ENCODE peak calls at places on chromosome 17, in five cellular contexts. C is K562, G is GM12878, A is HepG2, N is H1. P is an unnamed sample.

GRCh38 chr17:45777388-45777787 is 6.7 kb upstream of the CRHR1 start:
- DNase-seq in C (no peak), G (no peak), A (no peak), N (no peak), P (no peak)

GRCh38 chr17:79019631-79020584 is 4.1 kb upstream of the C1QTNF1 start:
- DNase-seq in C (peak), G (no peak), A (peak), N (no peak), P (peak)

GRCh38 chr17:82835766-82836512 is 3.9 kb downstream of the ZNF750 start:
- DNase-seq in C (no peak), G (no peak), A (no peak), N (no peak), P (no peak)

GRCh38 chr17:30782206-30782605 is 42.3 kb downstream of the CRLF3 start:
- DNase-seq in C (no peak), G (no peak), A (no peak), N (no peak), P (no peak)

GRCh38 chr17:34673516-34673915 is 94.1 kb downstream of the TMEM132E start:
- DNase-seq in C (no peak), G (no peak), A (no peak), N (no peak), P (no peak)

GRCh38 chr17:28518578-28518977 is 12.4 kb downstream of the FOXN1 start:
- DNase-seq in C (no peak), G (no peak), A (no peak), N (no peak), P (no peak)

GRCh38 chr17:71902931-71903506 is 217.8 kb upstream of the SOX9 start:
- DNase-seq in C (no peak), G (no peak), A (no peak), N (no peak), P (no peak)

GRCh38 chr17:15274017-15274416 is 8.9 kb upstream of the PMP22 start:
- DNase-seq in C (no peak), G (no peak), A (no peak), N (no peak), P (no peak)

GRCh38 chr17:2958706-2959222 is 104.6 kb downstream of the OR1D5 start:
- DNase-seq in C (no peak), G (no peak), A (no peak), N (no peak), P (no peak)

GRCh38 chr17:55746466-55746865 is 4.4 kb upstream of the PCTP start:
- DNase-seq in C (no peak), G (no peak), A (no peak), N (no peak), P (no peak)

GRCh38 chr17:77375917-77376651 is 235.3 kb downstream of the SEC14L1 start:
- DNase-seq in C (no peak), G (no peak), A (no peak), N (no peak), P (no peak)

GRCh38 chr17:81254955-81255717 is 16.0 kb downstream of the NDUFAF8 start:
- DNase-seq in C (peak), G (no peak), A (peak), N (peak), P (no peak)

GRCh38 chr17:1177099-1177996 is 2.4 kb downstream of the ABR start:
- DNase-seq in C (no peak), G (no peak), A (no peak), N (no peak), P (no peak)

GRCh38 chr17:19322129-19322505 is 40.4 kb downstream of the B9D1 start:
- DNase-seq in C (no peak), G (no peak), A (no peak), N (no peak), P (no peak)

GRCh38 chr17:75842963-75843576 is 1.1 kb downstream of the UNC13D start:
- DNase-seq in C (no peak), G (no peak), A (no peak), N (no peak), P (no peak)

GRCh38 chr17:68457539-68458259 is 403 bp upstream of the WIPI1 start:
- DNase-seq in C (peak), G (peak), A (peak), N (peak), P (peak)

DNA sequence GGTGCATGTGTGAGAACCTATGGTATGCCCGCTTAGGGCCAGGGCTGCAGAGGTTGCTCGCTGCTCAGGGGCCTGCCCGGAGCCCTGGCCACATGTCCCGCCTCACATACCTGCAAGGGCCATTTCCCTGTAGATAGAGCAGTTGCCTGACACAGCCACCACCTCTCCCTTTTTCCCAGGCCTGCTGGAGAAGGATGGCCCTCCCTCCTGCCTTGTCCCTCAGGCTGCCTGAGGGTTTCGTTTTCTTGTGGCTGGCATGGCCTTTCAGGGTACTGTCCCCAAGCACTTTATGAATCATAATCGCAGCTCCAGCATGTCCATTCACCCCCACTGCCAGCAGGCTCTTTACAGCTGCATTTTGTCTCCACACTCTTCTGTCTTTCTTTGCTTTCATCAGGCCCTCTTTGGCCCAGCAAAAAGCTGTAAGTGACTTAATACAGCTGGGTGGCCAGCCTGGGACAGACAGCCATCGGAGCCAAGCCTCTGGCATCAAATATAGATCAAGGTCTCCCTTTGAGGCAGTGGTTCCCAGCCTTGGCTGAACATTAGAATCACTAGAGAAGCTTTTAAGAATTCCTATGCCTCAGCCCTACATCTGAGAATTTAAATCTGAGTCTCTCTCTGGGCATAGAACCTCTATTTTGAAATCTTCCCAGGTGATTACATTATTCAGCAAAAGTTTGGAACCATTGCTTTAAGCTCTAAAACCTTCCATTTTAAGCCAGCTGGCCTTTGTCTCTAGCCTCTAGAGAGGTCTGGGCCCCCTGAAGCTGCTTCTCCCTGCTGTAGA is 65.8 kb downstream of the MPRIP start:
- DNase-seq in C (no peak), G (no peak), A (no peak), N (no peak), P (no peak)
- TF ChIP-seq YY1 in C (no peak), G (no peak), A (no peak), N (no peak), P (no peak)

GRCh38 chr17:51044964-51045363 is 75.7 kb downstream of the SPAG9 start:
- DNase-seq in C (no peak), G (no peak), A (no peak), N (no peak), P (no peak)

GRCh38 chr17:51045616-51046526 is 74.8 kb downstream of the SPAG9 start:
- DNase-seq in C (no peak), G (no peak), A (peak), N (no peak), P (no peak)

GRCh38 chr17:51050291-51051033 is 70.2 kb downstream of the SPAG9 start:
- DNase-seq in C (no peak), G (peak), A (no peak), N (no peak), P (no peak)

GRCh38 chr17:51052235-51052634 is 68.4 kb downstream of the SPAG9 start:
- DNase-seq in C (no peak), G (no peak), A (no peak), N (no peak), P (no peak)

GRCh38 chr17:51046527-51047384 is 73.9 kb downstream of the SPAG9 start:
- DNase-seq in C (no peak), G (no peak), A (peak), N (peak), P (no peak)
- TF ChIP-seq POLR2A in C (no peak), G (no peak), A (no peak), N (peak), P (no peak)

GRCh38 chr17:65660947-65661346 is 99.5 kb upstream of the AXIN2 start:
- DNase-seq in C (peak), G (no peak), A (no peak), N (no peak), P (no peak)
- TF ChIP-seq YY1 in C (no peak), G (no peak), A (no peak), N (no peak), P (no peak)

GRCh38 chr17:80219777-80220708 is at the start of the genes SGSH and SLC26A11:
- DNase-seq in C (peak), G (no peak), A (peak), N (no peak), P (peak)
- TF ChIP-seq POLR2A in C (peak), G (peak), A (peak), N (peak), P (peak)